ENCODE peak calls at places on chromosome 12, in nine cellular contexts. N is A549; H is uterus; U is HEK293T; K is HTR-8/SVneo; Y is kidney; J is activated T-cell treated with anti-CD3 and anti-CD28 coated beads, Interleukin-2, amount 50 U/mL, for 1 hour; B is right lobe of liver; X is upper lobe of left lung. M is an unnamed sample.

GRCh38 chr12:67910360-67911292 is 78.6 kb upstream of the IFNG-AS1 start:
- DNase-seq in Y (no peak), K (peak), N (peak), J (no peak), X (no peak), U (no peak), H (no peak), B (no peak), M (no peak)

GRCh38 chr12:92439397-92439779 is 263.4 kb upstream of the PLEKHG7 start:
- DNase-seq in J (no peak), Y (no peak), X (no peak), N (peak), U (no peak), H (peak), B (no peak), K (no peak), M (no peak)

GRCh38 chr12:46983959-46984833 is 95.2 kb upstream of the PCED1B start:
- DNase-seq in B (peak), N (peak), X (no peak), H (no peak), K (peak), Y (no peak), J (peak), U (peak), M (peak)

GRCh38 chr12:6787309-6787708 is 2.0 kb upstream of the CD4 start:
- DNase-seq in X (no peak), K (no peak), U (no peak), H (no peak), J (no peak), Y (no peak), B (no peak), N (no peak), M (no peak)

GRCh38 chr12:57693317-57693658 is 644 bp upstream of the OS9 start:
- DNase-seq in J (peak), N (no peak), U (no peak), B (no peak), Y (no peak), K (no peak), H (no peak), X (no peak), M (no peak)

GRCh38 chr12:52319097-52319496 is 2.1 kb downstream of the KRT83 start:
- DNase-seq in U (no peak), H (no peak), J (no peak), K (no peak), B (peak), X (no peak), N (peak), Y (peak), M (peak)

GRCh38 chr12:15477761-15478160 is 155.5 kb downstream of the PTPRO start:
- DNase-seq in H (no peak), K (no peak), N (no peak), B (no peak), Y (no peak), J (no peak), X (no peak), U (no peak), M (no peak)

GRCh38 chr12:74449872-74450271 is 87.8 kb upstream of the ATXN7L3B start:
- DNase-seq in J (no peak), K (peak), U (no peak), N (no peak), Y (no peak), H (no peak), X (no peak), B (no peak), M (no peak)

GRCh38 chr12:52257074-52257551 is 17.3 kb upstream of the KRT86 start:
- DNase-seq in B (no peak), U (no peak), K (no peak), Y (peak), J (no peak), H (no peak), X (no peak), N (no peak), M (peak)

GRCh38 chr12:19962192-19962591 is 406.1 kb upstream of the PDE3A start:
- DNase-seq in N (no peak), Y (no peak), B (no peak), J (no peak), H (no peak), U (no peak), X (no peak), K (no peak), M (no peak)

GRCh38 chr12:78959556-78959955 is 95.0 kb downstream of the SYT1 start:
- DNase-seq in K (no peak), X (no peak), H (no peak), Y (no peak), N (no peak), U (no peak), J (no peak), B (no peak), M (no peak)

GRCh38 chr12:47088021-47088944 is 8.5 kb upstream of the AMIGO2 start:
- DNase-seq in K (no peak), H (peak), Y (no peak), N (peak), B (no peak), X (no peak), U (no peak), J (no peak), M (no peak)

GRCh38 chr12:6178981-6179761 is 21.0 kb upstream of the CD9 start:
- DNase-seq in J (no peak), N (no peak), X (no peak), B (no peak), K (no peak), H (no peak), Y (no peak), U (no peak), M (no peak)

GRCh38 chr12:5567021-5567744 is 135.3 kb downstream of the NTF3 start:
- DNase-seq in N (no peak), X (no peak), Y (no peak), K (no peak), B (no peak), U (no peak), H (no peak), J (no peak), M (no peak)

GRCh38 chr12:13196302-13196921 is at the start of gene EMP1:
- DNase-seq in J (peak), H (peak), K (peak), N (peak), U (no peak), B (peak), Y (peak), X (peak), M (peak)

GRCh38 chr12:547883-548470 is 88.2 kb downstream of the B4GALNT3 start:
- DNase-seq in H (no peak), Y (no peak), N (no peak), X (no peak), K (no peak), U (no peak), B (no peak), J (no peak), M (no peak)

GRCh38 chr12:111066744-111067437 is 146.5 kb upstream of the MYL2 start:
- DNase-seq in K (no peak), B (no peak), J (no peak), H (no peak), X (no peak), Y (no peak), N (peak), U (peak), M (no peak)

GRCh38 chr12:6827982-6828670 is at the start of gene P3H3:
- DNase-seq in H (peak), U (peak), Y (peak), B (no peak), N (peak), K (peak), J (no peak), X (no peak), M (no peak)

GRCh38 chr12:64687816-64688599 is 71.2 kb downstream of the GNS start:
- DNase-seq in H (no peak), B (peak), Y (no peak), K (no peak), J (no peak), U (no peak), X (peak), N (no peak), M (no peak)

GRCh38 chr12:1448321-1448720 is 146.1 kb downstream of the FBXL14 start:
- DNase-seq in H (no peak), X (no peak), J (no peak), K (no peak), Y (no peak), U (no peak), N (no peak), B (no peak), M (no peak)

GRCh38 chr12:109888179-109889020 is 8.1 kb upstream of the GLTP start:
- DNase-seq in H (no peak), B (no peak), K (peak), J (peak), X (peak), N (peak), U (no peak), Y (no peak), M (no peak)

GRCh38 chr12:76586764-76587395 is 27.3 kb upstream of the OSBPL8 start:
- DNase-seq in H (peak), X (no peak), N (peak), B (no peak), J (no peak), K (peak), Y (no peak), U (peak), M (peak)

GRCh38 chr12:45669093-45669492 is 60.4 kb upstream of the ARID2 start:
- DNase-seq in K (no peak), X (no peak), J (no peak), U (no peak), H (no peak), B (no peak), Y (no peak), N (no peak), M (no peak)

GRCh38 chr12:100017056-100017455 is 32.3 kb upstream of the ANKS1B start:
- DNase-seq in N (peak), J (no peak), B (no peak), K (no peak), H (no peak), X (no peak), U (no peak), Y (no peak), M (no peak)

GRCh38 chr12:4137441-4137840 is 136.1 kb upstream of the CCND2 start:
- DNase-seq in H (no peak), U (no peak), X (no peak), B (peak), K (no peak), N (no peak), J (no peak), Y (no peak), M (no peak)

GRCh38 chr12:75666980-75667359 is 155.6 kb upstream of the KRR1 start:
- DNase-seq in B (no peak), K (no peak), U (no peak), X (no peak), H (no peak), N (no peak), J (no peak), Y (no peak), M (no peak)

GRCh38 chr12:56028511-56029165 is 7.8 kb downstream of the IKZF4 start:
- DNase-seq in B (no peak), H (no peak), N (no peak), U (no peak), K (no peak), J (no peak), X (no peak), Y (no peak), M (no peak)

GRCh38 chr12:130916251-130916911 is 37.3 kb upstream of the ADGRD1 start:
- DNase-seq in U (peak), K (peak), H (peak), B (peak), N (peak), J (no peak), X (peak), Y (no peak), M (no peak)

GRCh38 chr12:946656-947055 is 2.8 kb downstream of the RAD52 start:
- DNase-seq in Y (no peak), U (no peak), N (no peak), J (no peak), H (no peak), B (no peak), X (no peak), K (no peak), M (no peak)

GRCh38 chr12:102197789-102198188 is at the start of gene PMCH:
- DNase-seq in X (no peak), U (no peak), K (no peak), J (no peak), B (no peak), H (no peak), N (no peak), Y (no peak), M (no peak)

M was measured in Calu3.